ENCODE peak calls at places on chromosomes 4 and X, in four cellular contexts. B is thoracic aorta; O is spleen; Y is CD8-positive, alpha-beta T cell. T is an unnamed sample. For H3K4me1, the result is how much of the 10 kb centered on the place peaks cover.

GRCh38 chr4:101280866-101281600 is 66.3 kb downstream of the PPP3CA start:
- DNase-seq in B (no peak), Y (no peak), O (no peak), T (peak)

GRCh38 chrX:129654652-129655546 is at the start of gene APLN:
- DNase-seq in O (no peak), Y (no peak), B (no peak), T (peak)

GRCh38 chr4:113869743-113870375 is 108.3 kb upstream of the CAMK2D start:
- DNase-seq in O (no peak), B (peak), Y (no peak), T (no peak)

GRCh38 chr4:116878280-116878679 is 207.1 kb downstream of the TRAM1L1 start:
- DNase-seq in B (no peak), Y (no peak), O (no peak), T (peak)

GRCh38 chr4:13905543-13905942 is 278.0 kb upstream of the BOD1L1 start:
- DNase-seq in B (no peak), O (no peak), Y (no peak), T (no peak)

GRCh38 chr4:6440506-6441201 is 31.8 kb downstream of the PPP2R2C start:
- DNase-seq in B (no peak), Y (no peak), O (no peak), T (no peak)

GRCh38 chrX:130170752-130171445 is 863 bp upstream of the RAB33A start:
- DNase-seq in Y (peak), B (no peak), O (peak), T (peak)

GRCh38 chr4:124948976-124949597 is 236.6 kb upstream of the ANKRD50 start:
- DNase-seq in B (no peak), Y (no peak), O (no peak), T (no peak)

GRCh38 chr4:87270144-87270543 is 49.7 kb upstream of the KLHL8 start:
- DNase-seq in Y (no peak), O (no peak), B (no peak), T (peak)

GRCh38 chr4:142274137-142274536 is 572.0 kb downstream of the INPP4B start:
- DNase-seq in O (no peak), Y (no peak), B (no peak), T (no peak)

GRCh38 chr4:165137205-165137604 is 24.5 kb upstream of the TMEM192 start:
- DNase-seq in B (no peak), Y (no peak), O (no peak), T (no peak)

GRCh38 chr4:75892508-75892907 is 9.7 kb downstream of the PPEF2 start:
- DNase-seq in B (no peak), Y (no peak), O (no peak), T (no peak)

GRCh38 chr4:18389118-18389517 is 367.6 kb upstream of the LCORL start:
- DNase-seq in Y (no peak), O (no peak), B (no peak), T (no peak)

GRCh38 chrX:130758072-130758471 is 144.9 kb downstream of the ENOX2 start:
- DNase-seq in Y (no peak), O (no peak), B (no peak), T (no peak)

GRCh38 chr4:88107406-88108107 is 50.9 kb downstream of the ABCG2 start:
- DNase-seq in B (no peak), O (no peak), Y (no peak), T (no peak)

GRCh38 chrX:108036298-108036973 is 8.4 kb upstream of the VSIG1 start:
- DNase-seq in B (no peak), O (no peak), Y (no peak), T (no peak)

GRCh38 chr4:167918077-167918476 is 174.3 kb upstream of the ANXA10 start:
- DNase-seq in B (no peak), O (no peak), Y (no peak), T (no peak)

GRCh38 chr4:30945586-30945985 is 225.4 kb downstream of the PCDH7 start:
- DNase-seq in O (no peak), B (no peak), Y (no peak), T (no peak)

GRCh38 chrX:20252392-20253231 is 14.1 kb downstream of the RPS6KA3 start:
- DNase-seq in B (no peak), O (peak), Y (peak), T (peak)

GRCh38 chr4:31360786-31361185 is 640.6 kb downstream of the PCDH7 start:
- DNase-seq in Y (no peak), O (no peak), B (no peak), T (peak)

GRCh38 chr4:1345905-1346780 is 865 bp upstream of the UVSSA start:
- DNase-seq in O (peak), Y (peak), B (no peak), T (peak)

GRCh38 chr4:59597536-59598232 is 1602.4 kb upstream of the ADGRL3 start:
- DNase-seq in B (no peak), Y (no peak), O (no peak), T (no peak)

GRCh38 chr4:118920247-118920646 is 31.6 kb downstream of the SYNPO2 start:
- DNase-seq in O (no peak), B (no peak), Y (no peak), T (no peak)

GRCh38 chrX:153537526-153538295 is 20.3 kb downstream of the ATP2B3 start:
- DNase-seq in Y (no peak), B (no peak), O (no peak), T (no peak)

GRCh38 chr4:189364032-189364449 is 576.6 kb upstream of the FRG1 start:
- DNase-seq in Y (no peak), O (no peak), B (no peak), T (peak)

GRCh38 chr4:158819942-158820786 is 51.3 kb downstream of the FNIP2 start:
- DNase-seq in B (no peak), O (no peak), Y (no peak), T (no peak)
- H3K4me1 ChIP-seq in B (half or more), O (half or more), Y (under half), T (under half)

GRCh38 chr4:25857851-25858400 is 4.9 kb downstream of the SEL1L3 start:
- DNase-seq in O (no peak), B (no peak), Y (no peak), T (no peak)

GRCh38 chr4:25859429-25860148 is 3.2 kb downstream of the SEL1L3 start:
- DNase-seq in O (no peak), Y (peak), B (no peak), T (peak)

GRCh38 chr4:25857403-25857802 is 5.4 kb downstream of the SEL1L3 start:
- DNase-seq in Y (no peak), O (no peak), B (no peak), T (peak)

GRCh38 chr4:25860586-25861421 is 2.0 kb downstream of the SEL1L3 start:
- DNase-seq in B (no peak), Y (no peak), O (peak), T (no peak)

DNA sequence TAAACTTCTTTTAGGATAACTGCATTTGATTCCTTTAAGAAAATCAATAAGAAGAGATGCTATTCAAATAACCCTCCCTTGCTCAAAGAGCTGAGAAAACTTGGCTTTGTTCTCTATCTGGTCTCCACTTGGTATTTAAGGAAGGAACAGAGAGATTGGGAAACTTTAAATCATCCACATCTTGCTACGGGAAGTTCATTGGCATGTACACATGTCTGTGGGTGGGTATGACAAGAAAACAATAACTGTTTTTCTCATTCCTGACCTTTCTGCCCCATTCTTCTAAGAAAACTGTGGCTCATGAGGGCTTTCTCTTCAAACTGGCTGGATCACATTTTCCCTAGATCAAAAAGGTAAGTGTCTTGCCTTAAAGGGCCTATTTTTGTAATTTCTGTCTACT is 6.0 kb downstream of the SEL1L3 start:
- DNase-seq in Y (no peak), B (no peak), O (no peak), T (no peak)
- H3K4me1 ChIP-seq in Y (half or more), B (under half), O (half or more), T (under half)

GRCh38 chr4:121189811-121190210 is 25.7 kb upstream of the TNIP3 start:
- DNase-seq in B (no peak), O (no peak), Y (peak), T (no peak)

GRCh38 chr4:121191351-121191750 is 27.2 kb upstream of the TNIP3 start:
- DNase-seq in O (no peak), Y (no peak), B (no peak), T (no peak)

GRCh38 chr4:121192013-121192412 is 27.9 kb upstream of the TNIP3 start:
- DNase-seq in O (no peak), B (no peak), Y (no peak), T (peak)

GRCh38 chr4:121190389-121190788 is 26.3 kb upstream of the TNIP3 start:
- DNase-seq in B (no peak), Y (no peak), O (no peak), T (no peak)

GRCh38 chr4:121189351-121189750 is 25.2 kb upstream of the TNIP3 start:
- DNase-seq in Y (no peak), B (no peak), O (no peak), T (no peak)
- H3K4me1 ChIP-seq in Y (under half), B (under half), O (under half), T (under half)

DNA sequence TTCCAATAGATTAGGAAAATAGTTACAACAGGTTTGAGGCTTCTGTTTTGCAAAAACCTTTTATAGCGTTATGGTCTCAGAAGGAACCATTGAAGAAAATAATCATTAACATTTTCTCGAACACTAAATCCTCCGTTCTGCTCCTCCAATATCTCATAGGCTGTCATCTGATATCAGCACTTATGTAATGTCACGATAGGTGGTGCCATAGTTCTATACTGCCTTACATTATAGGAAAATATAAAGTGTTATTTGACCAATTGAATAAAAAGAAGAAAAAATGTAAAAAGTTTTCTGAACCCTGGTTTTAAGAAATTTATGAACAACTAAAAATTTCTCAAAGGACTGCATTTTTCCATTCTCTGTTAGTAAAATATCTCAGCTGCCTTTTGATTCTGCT is 291.4 kb downstream of the RPA4 start:
- DNase-seq in O (no peak), Y (no peak), B (no peak), T (no peak)
- H3K4me1 ChIP-seq in O (under half), Y (under half), B (under half), T (under half)

GRCh38 chr4:140080883-140081282 is 73.1 kb downstream of the MAML3 start:
- DNase-seq in B (no peak), O (no peak), Y (no peak), T (no peak)
- H3K4me1 ChIP-seq in B (under half), O (under half), Y (under half), T (under half)

DNA sequence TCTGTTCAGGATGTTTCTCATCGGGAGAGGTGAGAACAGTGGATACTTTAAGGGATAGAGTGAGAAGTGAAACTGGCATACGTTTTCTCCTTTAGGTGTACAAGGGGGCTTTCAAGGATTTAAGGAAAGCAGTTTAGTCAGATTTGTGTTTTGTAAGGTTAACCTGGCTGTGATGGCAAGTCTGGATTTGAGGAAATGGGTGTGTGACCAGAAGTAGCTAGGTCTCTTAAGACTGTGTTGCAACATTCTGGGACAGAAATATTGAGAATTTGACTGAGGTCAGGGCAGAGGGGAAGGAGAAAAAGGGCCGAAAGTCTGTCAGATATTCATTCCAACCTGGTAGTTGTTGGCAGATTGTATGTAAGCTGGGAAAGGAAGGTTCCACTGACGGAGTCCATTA is 10.4 kb upstream of the GABRE start:
- DNase-seq in O (no peak), Y (no peak), B (no peak), T (no peak)
- H3K4me1 ChIP-seq in O (under half), Y (under half), B (under half), T (under half)

DNA sequence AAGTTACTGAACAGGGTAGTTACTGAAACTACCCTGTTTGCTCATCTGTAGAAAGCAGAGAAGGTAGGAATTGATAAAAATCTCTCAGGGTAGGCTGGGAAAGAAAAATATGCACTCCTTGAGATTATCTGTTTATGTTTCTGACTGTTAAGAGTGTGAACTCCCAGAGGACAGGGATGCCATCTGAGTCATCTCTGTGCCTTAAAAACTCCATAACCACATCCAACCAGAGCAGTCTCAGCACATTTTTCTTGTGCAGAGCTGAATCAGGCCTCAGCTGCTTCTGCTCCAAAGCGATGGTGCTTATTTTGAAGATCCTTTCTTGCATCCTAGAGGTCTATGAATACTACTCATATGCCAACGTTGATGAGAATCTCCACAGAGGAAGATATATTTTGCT is 9.9 kb downstream of the CENPVL3 start:
- DNase-seq in Y (no peak), O (no peak), B (no peak), T (no peak)
- H3K4me1 ChIP-seq in Y (under half), O (under half), B (under half), T (under half)

DNA sequence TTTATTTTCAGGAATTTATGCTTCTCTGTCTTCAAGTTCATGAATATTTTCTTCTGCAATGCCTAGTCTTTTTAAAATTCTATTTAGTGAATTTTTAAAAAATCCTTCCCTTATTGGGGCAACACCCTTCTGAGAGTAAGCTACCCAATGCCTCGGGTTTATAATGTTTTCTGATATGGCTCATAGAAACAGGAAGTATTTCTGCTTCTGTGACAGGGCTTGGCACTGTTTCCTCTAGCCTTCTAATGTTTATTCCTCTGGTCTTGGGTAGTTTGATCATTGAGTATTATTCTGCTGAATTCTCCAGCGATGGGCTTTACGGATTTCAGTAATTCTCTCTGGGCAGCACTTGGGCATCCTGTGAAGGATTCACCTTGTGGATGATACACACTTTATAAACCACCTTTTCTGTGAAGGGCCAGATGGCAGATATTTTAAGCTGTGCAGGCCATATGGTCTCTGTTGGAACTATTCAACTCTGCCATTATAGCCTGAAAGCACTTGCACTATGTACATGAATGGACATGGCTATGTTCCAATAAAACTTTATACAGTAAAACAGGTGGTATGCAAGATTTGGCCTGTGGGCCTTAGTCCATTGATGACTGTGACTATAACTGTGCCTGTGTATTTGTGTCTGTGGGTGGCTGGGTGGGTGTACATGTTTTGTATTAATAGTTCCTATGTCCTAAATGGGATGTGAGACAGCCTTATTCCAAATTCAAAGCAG is 95.9 kb upstream of the FAT1 start:
- DNase-seq in Y (no peak), B (no peak), O (no peak), T (peak)
- H3K4me1 ChIP-seq in Y (under half), B (under half), O (under half), T (under half)

GRCh38 chr4:184487503-184487902 is 13.2 kb upstream of the IRF2 start:
- DNase-seq in O (no peak), B (no peak), Y (no peak), T (no peak)
- H3K4me1 ChIP-seq in O (under half), B (under half), Y (under half), T (under half)